ENCODE peak calls at places on chromosome 7, in four cellular contexts. A is K562, W is H1, B is GM12878. E is an unnamed sample.

GRCh38 chr7:143172354-143172753 is 10.9 kb upstream of the TAS2R39 start:
- DNase-seq in B (no peak), A (no peak), W (no peak), E (no peak)

GRCh38 chr7:84637568-84638338 is 443.2 kb upstream of the SEMA3A start:
- DNase-seq in W (no peak), A (no peak), B (no peak), E (no peak)

GRCh38 chr7:40845959-40846358 is 711.2 kb downstream of the SUGCT start:
- DNase-seq in W (no peak), B (no peak), A (no peak), E (no peak)

GRCh38 chr7:379456-380225 is 89.7 kb downstream of the FOXL3 start:
- DNase-seq in A (no peak), W (peak), B (no peak), E (no peak)

GRCh38 chr7:94376281-94376680 is 18.4 kb upstream of the COL1A2 start:
- DNase-seq in B (no peak), W (no peak), A (no peak), E (no peak)

GRCh38 chr7:28674359-28674782 is 262.1 kb downstream of the CREB5 start:
- DNase-seq in A (no peak), W (no peak), B (no peak), E (peak)

GRCh38 chr7:24826662-24827020 is 69.4 kb upstream of the GSDME start:
- DNase-seq in B (no peak), W (no peak), A (no peak), E (no peak)

GRCh38 chr7:14457567-14458453 is 444.7 kb downstream of the DGKB start:
- DNase-seq in A (peak), B (no peak), W (peak), E (peak)

GRCh38 chr7:38975944-38976392 is 1.7 kb upstream of the POU6F2 start:
- DNase-seq in B (no peak), W (peak), A (no peak), E (no peak)

GRCh38 chr7:7221602-7222038 is 39.3 kb downstream of the C1GALT1 start:
- DNase-seq in B (no peak), A (peak), W (no peak), E (no peak)

GRCh38 chr7:132558815-132559214 is 17.5 kb downstream of the PLXNA4 start:
- DNase-seq in A (no peak), B (no peak), W (no peak), E (no peak)

GRCh38 chr7:75920431-75921161 is 5.6 kb downstream of the POR start:
- DNase-seq in B (no peak), W (no peak), A (peak), E (peak)

GRCh38 chr7:28245108-28245868 is 64.7 kb upstream of the JAZF1 start:
- DNase-seq in W (no peak), B (no peak), A (no peak), E (no peak)

GRCh38 chr7:2956526-2957368 is 86.9 kb downstream of the CARD11 start:
- DNase-seq in W (no peak), B (no peak), A (peak), E (no peak)
- TF ChIP-seq CBX5 in W (no peak), B (no peak), A (no peak), E (no peak)

GRCh38 chr7:91557789-91558396 is 293.7 kb downstream of the FZD1 start:
- DNase-seq in B (peak), W (no peak), A (no peak), E (peak)
- TF ChIP-seq CBX5 in B (no peak), W (no peak), A (no peak), E (no peak)

GRCh38 chr7:77653572-77653971 is 42.7 kb upstream of the RSBN1L start:
- DNase-seq in W (no peak), A (no peak), B (no peak), E (no peak)
- TF ChIP-seq CBX5 in W (no peak), A (no peak), B (no peak), E (no peak)

GRCh38 chr7:149774237-149775175 is 1.1 kb upstream of the ZNF467 start:
- DNase-seq in W (no peak), B (no peak), A (peak), E (no peak)

GRCh38 chr7:149773446-149774236 is at the start of gene ZNF467:
- DNase-seq in A (peak), W (no peak), B (no peak), E (no peak)

GRCh38 chr7:149771696-149772235 is 1.6 kb downstream of the ZNF467 start:
- DNase-seq in A (peak), B (peak), W (peak), E (peak)

GRCh38 chr7:149772236-149772820 is 1.1 kb downstream of the ZNF467 start:
- DNase-seq in W (no peak), B (no peak), A (peak), E (no peak)

DNA sequence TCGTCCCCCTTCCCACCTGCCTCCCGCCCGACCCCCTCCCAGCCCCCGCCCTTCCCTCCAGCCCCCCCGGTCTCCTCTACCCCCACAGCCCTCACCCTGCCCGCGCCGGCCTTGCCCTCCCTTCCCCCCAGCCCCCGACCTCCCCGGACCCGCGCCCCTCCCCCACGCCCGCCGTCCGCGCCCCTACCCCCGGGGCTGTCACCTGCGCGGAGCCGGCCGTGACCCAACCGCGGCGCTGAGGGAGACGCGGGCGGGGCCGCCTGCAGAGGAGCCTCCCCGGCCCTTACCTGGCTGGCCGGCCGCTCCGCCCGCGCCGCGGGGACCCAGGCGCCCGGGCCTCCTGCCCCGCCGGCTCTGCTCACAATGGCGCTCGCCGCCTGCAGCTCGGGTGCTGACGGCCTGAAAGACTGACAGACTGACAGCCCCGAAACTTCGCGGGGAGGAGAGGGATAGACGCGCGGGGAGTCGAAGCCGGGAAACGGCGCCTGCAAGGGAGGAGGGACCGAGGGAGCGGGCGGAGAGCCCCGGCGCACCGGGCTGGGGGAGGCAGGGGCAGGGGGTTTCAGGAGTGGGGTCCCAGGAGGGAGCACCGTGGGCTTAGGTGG is 465 bp downstream of the ZNF467 start:
- DNase-seq in B (no peak), A (peak), W (no peak), E (no peak)
- TF ChIP-seq CBX5 in B (no peak), A (no peak), W (no peak), E (no peak)

DNA sequence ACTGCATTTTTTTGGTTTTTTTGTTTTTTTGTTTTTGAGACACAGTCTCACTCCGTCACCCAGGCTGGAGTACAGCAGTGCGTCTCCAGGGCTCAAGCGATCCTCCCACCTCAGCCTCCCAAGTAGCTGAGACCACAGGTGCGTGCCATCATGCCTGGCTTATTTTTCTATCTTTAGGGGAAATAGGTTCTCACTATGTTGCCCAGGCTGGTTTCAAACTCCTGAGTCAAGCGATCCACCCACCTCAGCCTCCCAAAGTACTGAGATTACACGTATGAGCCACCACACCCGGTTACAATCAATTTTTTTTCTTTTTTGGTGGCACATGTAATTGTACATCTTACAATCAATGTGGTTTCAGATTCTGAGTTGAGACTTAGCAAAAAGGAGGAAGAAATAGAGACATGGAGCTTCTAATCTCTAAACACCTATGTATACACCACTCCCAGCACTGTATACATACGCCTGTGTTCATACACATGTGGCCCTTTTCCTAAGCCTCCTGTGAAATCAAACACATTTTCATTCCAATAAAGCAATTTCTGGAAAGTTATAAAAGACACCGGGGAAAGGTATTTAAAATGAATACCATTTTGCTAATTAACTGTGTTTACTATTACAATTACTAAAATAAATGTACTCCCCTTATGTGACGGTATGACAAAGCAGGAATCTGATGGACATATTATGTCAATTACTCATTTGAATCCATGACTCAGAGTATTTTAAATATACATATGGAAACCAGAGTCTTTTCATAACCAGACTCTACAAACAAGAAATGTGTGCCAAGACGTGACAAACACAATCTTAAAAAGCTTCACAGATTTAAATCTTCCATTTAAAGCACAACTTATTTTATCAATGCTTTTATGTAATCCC is 40.9 kb downstream of the SMURF1 start:
- DNase-seq in A (no peak), W (no peak), B (no peak), E (no peak)
- TF ChIP-seq CBX5 in A (no peak), W (no peak), B (no peak), E (no peak)

DNA sequence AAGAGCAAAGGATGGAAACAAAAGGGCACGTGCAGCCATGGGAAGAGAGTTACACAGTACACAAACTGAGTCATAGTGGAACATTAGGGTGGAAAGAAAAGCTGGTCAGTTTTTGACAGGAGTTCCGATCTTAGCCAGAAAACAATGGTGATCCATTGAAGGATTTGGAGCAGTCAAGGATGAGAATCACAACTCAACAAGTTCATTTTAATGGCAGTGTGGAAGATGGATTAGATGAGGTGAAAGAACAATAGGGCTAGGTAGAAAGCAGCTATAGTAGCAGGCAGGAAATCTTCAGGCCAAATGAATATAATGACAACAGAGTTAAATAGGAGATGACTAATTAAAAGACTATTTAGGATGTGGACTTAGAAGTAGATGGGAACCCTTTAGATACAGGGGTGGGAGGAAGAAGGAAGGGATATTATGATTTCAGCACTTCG is 136.3 kb downstream of the DOCK4 start:
- DNase-seq in W (no peak), B (no peak), A (no peak), E (no peak)
- TF ChIP-seq CBX5 in W (no peak), B (no peak), A (no peak), E (no peak)

DNA sequence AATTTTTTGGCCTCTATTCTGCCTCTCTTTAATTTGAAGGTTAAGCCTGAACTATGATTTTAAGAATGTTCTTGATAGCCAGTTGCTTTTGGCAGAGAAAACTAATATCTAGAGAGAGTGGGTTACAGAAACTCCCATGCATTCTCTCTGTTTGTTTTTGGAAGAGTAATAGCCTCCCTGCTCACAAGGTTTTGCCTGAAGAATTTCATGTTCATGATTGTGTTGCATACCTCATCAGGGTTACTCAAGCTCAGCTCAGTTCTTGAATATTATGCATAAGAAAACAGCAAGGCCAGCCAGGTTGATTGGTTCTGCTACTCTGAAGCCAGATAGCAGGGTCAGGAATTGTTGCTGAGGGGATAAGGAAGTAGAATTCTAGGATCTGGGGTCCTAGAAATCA is 137.4 kb downstream of the MDFIC start:
- DNase-seq in B (no peak), A (no peak), W (no peak), E (no peak)
- TF ChIP-seq CBX5 in B (no peak), A (no peak), W (no peak), E (no peak)

GRCh38 chr7:16270844-16271243 is 150.5 kb downstream of the CRPPA start:
- DNase-seq in B (no peak), A (no peak), W (no peak), E (no peak)
- TF ChIP-seq CBX5 in B (no peak), A (no peak), W (no peak), E (no peak)